ENCODE peak calls at places on chromosome 14, in eight cellular contexts. One of them, this sample, is unnamed.

GRCh38 chr14:76391981-76392690 is 16.2 kb downstream of the ESRRB start:
- DNase-seq in nephron progenitor cell: no peak
- DNase-seq in lower leg skin: no peak
- DNase-seq in Panc1: no peak
- DNase-seq in AG09319: no peak
- DNase-seq in stimulated activated CD4-positive, alpha-beta T cell treated with anti-CD3 and anti-CD28 coated beads, Interleukin-1b, Interleukin-23, amount 100 ng/mL, for 1 hour: no peak
- DNase-seq in astrocyte of the cerebellum: no peak
- DNase-seq in HuH-7.5: no peak
- DNase-seq in this sample: no peak

GRCh38 chr14:25061923-25062321 is 12.0 kb upstream of the STXBP6 start:
- DNase-seq in lower leg skin: no peak
- DNase-seq in Panc1: no peak
- DNase-seq in nephron progenitor cell: no peak
- DNase-seq in stimulated activated CD4-positive, alpha-beta T cell treated with anti-CD3 and anti-CD28 coated beads, Interleukin-1b, Interleukin-23, amount 100 ng/mL, for 1 hour: no peak
- DNase-seq in astrocyte of the cerebellum: no peak
- DNase-seq in AG09319: no peak
- DNase-seq in HuH-7.5: no peak
- DNase-seq in this sample: no peak

GRCh38 chr14:25400607-25401206 is 350.8 kb upstream of the STXBP6 start:
- DNase-seq in nephron progenitor cell: peak
- DNase-seq in stimulated activated CD4-positive, alpha-beta T cell treated with anti-CD3 and anti-CD28 coated beads, Interleukin-1b, Interleukin-23, amount 100 ng/mL, for 1 hour: no peak
- DNase-seq in lower leg skin: no peak
- DNase-seq in AG09319: no peak
- DNase-seq in astrocyte of the cerebellum: peak
- DNase-seq in Panc1: peak
- DNase-seq in HuH-7.5: no peak
- DNase-seq in this sample: peak

GRCh38 chr14:96987771-96988170 is 190.6 kb downstream of the VRK1 start:
- DNase-seq in AG09319: no peak
- DNase-seq in astrocyte of the cerebellum: no peak
- DNase-seq in HuH-7.5: no peak
- DNase-seq in nephron progenitor cell: no peak
- DNase-seq in lower leg skin: no peak
- DNase-seq in stimulated activated CD4-positive, alpha-beta T cell treated with anti-CD3 and anti-CD28 coated beads, Interleukin-1b, Interleukin-23, amount 100 ng/mL, for 1 hour: no peak
- DNase-seq in Panc1: no peak
- DNase-seq in this sample: no peak

GRCh38 chr14:105292810-105293711 is 7.7 kb downstream of the BRF1 start:
- DNase-seq in AG09319: no peak
- DNase-seq in nephron progenitor cell: no peak
- DNase-seq in Panc1: no peak
- DNase-seq in astrocyte of the cerebellum: no peak
- DNase-seq in HuH-7.5: no peak
- DNase-seq in lower leg skin: no peak
- DNase-seq in stimulated activated CD4-positive, alpha-beta T cell treated with anti-CD3 and anti-CD28 coated beads, Interleukin-1b, Interleukin-23, amount 100 ng/mL, for 1 hour: no peak
- DNase-seq in this sample: no peak

GRCh38 chr14:75182820-75183219 is 6.4 kb upstream of the TMED10 start:
- DNase-seq in AG09319: peak
- DNase-seq in HuH-7.5: no peak
- DNase-seq in lower leg skin: no peak
- DNase-seq in astrocyte of the cerebellum: no peak
- DNase-seq in Panc1: no peak
- DNase-seq in stimulated activated CD4-positive, alpha-beta T cell treated with anti-CD3 and anti-CD28 coated beads, Interleukin-1b, Interleukin-23, amount 100 ng/mL, for 1 hour: no peak
- DNase-seq in nephron progenitor cell: no peak
- DNase-seq in this sample: no peak

GRCh38 chr14:92105073-92105844 is 1.1 kb downstream of the ATXN3 start:
- DNase-seq in nephron progenitor cell: no peak
- DNase-seq in AG09319: no peak
- DNase-seq in lower leg skin: no peak
- DNase-seq in stimulated activated CD4-positive, alpha-beta T cell treated with anti-CD3 and anti-CD28 coated beads, Interleukin-1b, Interleukin-23, amount 100 ng/mL, for 1 hour: no peak
- DNase-seq in Panc1: no peak
- DNase-seq in HuH-7.5: peak
- DNase-seq in astrocyte of the cerebellum: no peak
- DNase-seq in this sample: no peak

GRCh38 chr14:24279301-24280186 is 8.1 kb upstream of the RABGGTA start:
- DNase-seq in nephron progenitor cell: no peak
- DNase-seq in AG09319: no peak
- DNase-seq in Panc1: no peak
- DNase-seq in stimulated activated CD4-positive, alpha-beta T cell treated with anti-CD3 and anti-CD28 coated beads, Interleukin-1b, Interleukin-23, amount 100 ng/mL, for 1 hour: peak
- DNase-seq in lower leg skin: no peak
- DNase-seq in HuH-7.5: no peak
- DNase-seq in astrocyte of the cerebellum: no peak
- DNase-seq in this sample: no peak

GRCh38 chr14:89386214-89386886 is 30.7 kb downstream of the FOXN3 start:
- DNase-seq in stimulated activated CD4-positive, alpha-beta T cell treated with anti-CD3 and anti-CD28 coated beads, Interleukin-1b, Interleukin-23, amount 100 ng/mL, for 1 hour: no peak
- DNase-seq in lower leg skin: peak
- DNase-seq in Panc1: no peak
- DNase-seq in HuH-7.5: no peak
- DNase-seq in nephron progenitor cell: no peak
- DNase-seq in astrocyte of the cerebellum: no peak
- DNase-seq in AG09319: no peak
- DNase-seq in this sample: no peak